ENCODE peak calls at places on chromosomes 16 and 17, in eight cellular contexts. R is HEK293T, M is T-helper 2 cell, V is cardiac muscle cell, J is NCI-H460, G is progenitor cell of endocrine pancreas, W is AG04450, Q is T-helper 1 cell. S is an unnamed sample.

GRCh38 chr17:304461-304860 is 48.1 kb downstream of the RPH3AL start:
- DNase-seq in W (no peak), R (no peak), V (no peak), J (no peak), Q (no peak), G (no peak), M (no peak), S (no peak)

GRCh38 chr16:88681084-88681680 is 5.1 kb downstream of the SNAI3 start:
- DNase-seq in J (no peak), V (no peak), W (no peak), G (no peak), Q (no peak), R (peak), M (no peak), S (no peak)

GRCh38 chr17:72976971-72977767 is 115.3 kb downstream of the SLC39A11 start:
- DNase-seq in M (no peak), J (no peak), W (peak), Q (no peak), R (peak), V (peak), G (no peak), S (no peak)

GRCh38 chr17:80698297-80698696 is 153.7 kb downstream of the RPTOR start:
- DNase-seq in W (no peak), V (no peak), R (no peak), J (no peak), Q (no peak), G (no peak), M (no peak), S (no peak)

GRCh38 chr16:31377210-31377903 is 15.8 kb upstream of the ITGAD start:
- DNase-seq in Q (no peak), W (no peak), J (no peak), V (no peak), M (no peak), G (no peak), R (no peak), S (no peak)

GRCh38 chr17:79831367-79832210 is 7.7 kb downstream of the CBX4 start:
- DNase-seq in R (no peak), M (no peak), G (no peak), J (peak), Q (no peak), V (peak), W (no peak), S (peak)

GRCh38 chr16:57270221-57271062 is 14.0 kb downstream of the PLLP start:
- DNase-seq in J (no peak), Q (no peak), V (no peak), R (no peak), M (no peak), G (no peak), W (no peak), S (no peak)

GRCh38 chr16:56212144-56212543 is 20.9 kb downstream of the GNAO1 start:
- DNase-seq in W (no peak), Q (no peak), V (no peak), G (no peak), M (no peak), R (no peak), J (no peak), S (no peak)

GRCh38 chr17:81096741-81097133 is 61.8 kb downstream of the BAIAP2 start:
- DNase-seq in V (peak), M (no peak), Q (no peak), G (no peak), W (no peak), J (no peak), R (no peak), S (no peak)

GRCh38 chr17:56319531-56319930 is 166.3 kb downstream of the ANKFN1 start:
- DNase-seq in M (no peak), V (peak), G (no peak), R (peak), Q (no peak), W (peak), J (peak), S (no peak)

GRCh38 chr17:29571486-29571882 is 3.0 kb downstream of the TP53I13 start:
- DNase-seq in Q (no peak), J (no peak), V (no peak), R (no peak), G (no peak), M (no peak), W (no peak), S (no peak)

GRCh38 chr17:10357768-10358167 is 15.0 kb downstream of the MYH13 start:
- DNase-seq in V (no peak), M (no peak), J (no peak), G (no peak), R (peak), Q (no peak), W (no peak), S (no peak)

GRCh38 chr16:86565181-86565631 is 1.4 kb upstream of the FOXC2 start:
- DNase-seq in W (no peak), V (no peak), R (no peak), G (no peak), Q (no peak), J (no peak), M (no peak), S (no peak)

GRCh38 chr16:88387177-88387576 is 4.4 kb downstream of the ZNF469 start:
- DNase-seq in W (no peak), R (no peak), V (no peak), J (no peak), M (no peak), G (no peak), Q (no peak), S (no peak)

GRCh38 chr16:4511441-4512082 is 27.0 kb downstream of the CDIP1 start:
- DNase-seq in M (no peak), R (peak), W (no peak), Q (no peak), J (peak), V (peak), G (peak), S (no peak)

GRCh38 chr17:39196820-39197331 is 593 bp downstream of the CACNB1 start:
- DNase-seq in W (no peak), J (no peak), R (no peak), G (no peak), V (no peak), Q (no peak), M (no peak), S (peak)

GRCh38 chr16:72015124-72015523 is 6.6 kb downstream of the DHODH start:
- DNase-seq in M (no peak), V (no peak), R (no peak), G (no peak), Q (no peak), W (no peak), J (no peak), S (no peak)

GRCh38 chr17:81097134-81097942 is 62.4 kb downstream of the BAIAP2 start:
- DNase-seq in W (peak), G (peak), M (peak), Q (no peak), V (peak), R (peak), J (peak), S (peak)

GRCh38 chr16:89573826-89574680 is 1.5 kb upstream of the CPNE7 start:
- DNase-seq in R (no peak), M (no peak), W (no peak), Q (no peak), V (no peak), G (no peak), J (no peak), S (peak)

GRCh38 chr17:62615503-62615902 is 12.0 kb upstream of the MRC2 start:
- DNase-seq in M (no peak), W (no peak), J (no peak), R (no peak), V (no peak), Q (no peak), G (no peak), S (no peak)

GRCh38 chr16:67278773-67279295 is 498 bp upstream of the PLEKHG4 start:
- DNase-seq in J (no peak), R (peak), Q (peak), G (no peak), M (peak), W (no peak), V (no peak), S (no peak)

GRCh38 chr16:11067266-11067665 is 122.9 kb downstream of the CLEC16A start:
- DNase-seq in Q (no peak), J (no peak), M (no peak), R (no peak), W (no peak), V (no peak), G (no peak), S (no peak)

GRCh38 chr17:78407387-78407990 is 29.0 kb downstream of the PGS1 start:
- DNase-seq in G (no peak), W (no peak), R (no peak), Q (no peak), J (no peak), M (no peak), V (no peak), S (no peak)

GRCh38 chr16:85625485-85626117 is 12.5 kb downstream of the GSE1 start:
- DNase-seq in W (no peak), J (no peak), M (no peak), Q (no peak), V (no peak), G (no peak), R (no peak), S (no peak)

S was measured in upper lobe of left lung.